ENCODE peak calls at places on chromosomes 6 and 20, in seven cellular contexts. One of them, this sample, is unnamed.

GRCh38 chr20:37690626-37691369 is 3.0 kb upstream of the CTNNBL1 start:
- DNase-seq in lower lobe of right lung: no peak
- DNase-seq in tibial nerve: no peak
- DNase-seq in GM23338: no peak
- DNase-seq in CD8-positive, alpha-beta T cell: no peak
- DNase-seq in tibial artery: no peak
- DNase-seq in left lung: no peak
- DNase-seq in this sample: no peak

GRCh38 chr6:167568407-167569024 is 243.6 kb downstream of the TTLL2 start:
- DNase-seq in lower lobe of right lung: no peak
- DNase-seq in tibial nerve: no peak
- DNase-seq in GM23338: no peak
- DNase-seq in CD8-positive, alpha-beta T cell: no peak
- DNase-seq in tibial artery: no peak
- DNase-seq in left lung: no peak
- DNase-seq in this sample: no peak

GRCh38 chr20:50085481-50086365 is 27.2 kb downstream of the UBE2V1 start:
- DNase-seq in lower lobe of right lung: peak
- DNase-seq in tibial nerve: peak
- DNase-seq in GM23338: peak
- DNase-seq in CD8-positive, alpha-beta T cell: peak
- DNase-seq in tibial artery: peak
- DNase-seq in left lung: peak
- DNase-seq in this sample: peak

GRCh38 chr6:142207265-142207877 is 60.3 kb downstream of the VTA1 start:
- DNase-seq in lower lobe of right lung: peak
- DNase-seq in tibial nerve: no peak
- DNase-seq in GM23338: peak
- DNase-seq in CD8-positive, alpha-beta T cell: peak
- DNase-seq in tibial artery: peak
- DNase-seq in left lung: no peak
- DNase-seq in this sample: peak

GRCh38 chr20:52004720-52005119 is 186.9 kb downstream of the ZFP64 start:
- DNase-seq in lower lobe of right lung: no peak
- DNase-seq in tibial nerve: no peak
- DNase-seq in GM23338: no peak
- DNase-seq in CD8-positive, alpha-beta T cell: no peak
- DNase-seq in tibial artery: no peak
- DNase-seq in left lung: no peak
- DNase-seq in this sample: no peak

GRCh38 chr6:168935628-168936010 is 318.0 kb downstream of the THBS2 start:
- DNase-seq in lower lobe of right lung: no peak
- DNase-seq in tibial nerve: no peak
- DNase-seq in GM23338: no peak
- DNase-seq in CD8-positive, alpha-beta T cell: no peak
- DNase-seq in tibial artery: no peak
- DNase-seq in left lung: no peak
- DNase-seq in this sample: no peak

GRCh38 chr6:119331676-119332286 is 17.8 kb downstream of the MAN1A1 start:
- DNase-seq in lower lobe of right lung: no peak
- DNase-seq in tibial nerve: no peak
- DNase-seq in GM23338: no peak
- DNase-seq in CD8-positive, alpha-beta T cell: no peak
- DNase-seq in tibial artery: no peak
- DNase-seq in left lung: no peak
- DNase-seq in this sample: no peak

GRCh38 chr6:107561325-107561724 is 71.4 kb downstream of the SOBP start:
- DNase-seq in lower lobe of right lung: no peak
- DNase-seq in tibial nerve: peak
- DNase-seq in GM23338: peak
- DNase-seq in CD8-positive, alpha-beta T cell: no peak
- DNase-seq in tibial artery: peak
- DNase-seq in left lung: no peak
- DNase-seq in this sample: no peak

GRCh38 chr6:164014716-164015484 is 600.4 kb downstream of the QKI start:
- DNase-seq in lower lobe of right lung: no peak
- DNase-seq in tibial nerve: no peak
- DNase-seq in GM23338: peak
- DNase-seq in CD8-positive, alpha-beta T cell: no peak
- DNase-seq in tibial artery: no peak
- DNase-seq in left lung: no peak
- DNase-seq in this sample: no peak

GRCh38 chr6:44201638-44202303 is 15.0 kb upstream of the MYMX start:
- DNase-seq in lower lobe of right lung: peak
- DNase-seq in tibial nerve: no peak
- DNase-seq in GM23338: no peak
- DNase-seq in CD8-positive, alpha-beta T cell: no peak
- DNase-seq in tibial artery: no peak
- DNase-seq in left lung: no peak
- DNase-seq in this sample: no peak

GRCh38 chr6:3232017-3232838 is 4.8 kb upstream of the TUBB2B start:
- DNase-seq in lower lobe of right lung: no peak
- DNase-seq in tibial nerve: no peak
- DNase-seq in GM23338: peak
- DNase-seq in CD8-positive, alpha-beta T cell: no peak
- DNase-seq in tibial artery: no peak
- DNase-seq in left lung: no peak
- DNase-seq in this sample: no peak

GRCh38 chr6:34730006-34730405 is 27.3 kb upstream of the SNRPC start:
- DNase-seq in lower lobe of right lung: no peak
- DNase-seq in tibial nerve: no peak
- DNase-seq in GM23338: no peak
- DNase-seq in CD8-positive, alpha-beta T cell: no peak
- DNase-seq in tibial artery: no peak
- DNase-seq in left lung: no peak
- DNase-seq in this sample: no peak

GRCh38 chr6:34726055-34726454 is 29.5 kb upstream of the ILRUN start:
- DNase-seq in lower lobe of right lung: no peak
- DNase-seq in tibial nerve: no peak
- DNase-seq in GM23338: no peak
- DNase-seq in CD8-positive, alpha-beta T cell: no peak
- DNase-seq in tibial artery: no peak
- DNase-seq in left lung: no peak
- DNase-seq in this sample: no peak

GRCh38 chr6:34736838-34737237 is 20.5 kb upstream of the SNRPC start:
- DNase-seq in lower lobe of right lung: no peak
- DNase-seq in tibial nerve: no peak
- DNase-seq in GM23338: peak
- DNase-seq in CD8-positive, alpha-beta T cell: no peak
- DNase-seq in tibial artery: no peak
- DNase-seq in left lung: no peak
- DNase-seq in this sample: no peak

GRCh38 chr6:34731393-34732060 is 25.8 kb upstream of the SNRPC start:
- DNase-seq in lower lobe of right lung: no peak
- DNase-seq in tibial nerve: no peak
- DNase-seq in GM23338: no peak
- DNase-seq in CD8-positive, alpha-beta T cell: no peak
- DNase-seq in tibial artery: no peak
- DNase-seq in left lung: no peak
- DNase-seq in this sample: no peak
- H3K27ac ChIP-seq in lower lobe of right lung: no peak
- H3K27ac ChIP-seq in tibial nerve: no peak
- H3K27ac ChIP-seq in GM23338: no peak
- H3K27ac ChIP-seq in CD8-positive, alpha-beta T cell: no peak
- H3K27ac ChIP-seq in tibial artery: no peak
- H3K27ac ChIP-seq in left lung: no peak
- H3K27ac ChIP-seq in this sample: no peak

GRCh38 chr6:26054937-26055669 is 32.1 kb upstream of the HFE start:
- DNase-seq in lower lobe of right lung: peak
- DNase-seq in tibial nerve: peak
- DNase-seq in GM23338: peak
- DNase-seq in CD8-positive, alpha-beta T cell: peak
- DNase-seq in tibial artery: peak
- DNase-seq in left lung: peak
- DNase-seq in this sample: peak

GRCh38 chr6:26056583-26057350 is 30.5 kb upstream of the HFE start:
- DNase-seq in lower lobe of right lung: no peak
- DNase-seq in tibial nerve: peak
- DNase-seq in GM23338: peak
- DNase-seq in CD8-positive, alpha-beta T cell: no peak
- DNase-seq in tibial artery: no peak
- DNase-seq in left lung: peak
- DNase-seq in this sample: peak

GRCh38 chr6:26053929-26054658 is 33.1 kb upstream of the HFE start:
- DNase-seq in lower lobe of right lung: no peak
- DNase-seq in tibial nerve: no peak
- DNase-seq in GM23338: no peak
- DNase-seq in CD8-positive, alpha-beta T cell: no peak
- DNase-seq in tibial artery: no peak
- DNase-seq in left lung: no peak
- DNase-seq in this sample: peak

GRCh38 chr6:26054659-26054936 is 32.6 kb upstream of the HFE start:
- DNase-seq in lower lobe of right lung: no peak
- DNase-seq in tibial nerve: no peak
- DNase-seq in GM23338: no peak
- DNase-seq in CD8-positive, alpha-beta T cell: no peak
- DNase-seq in tibial artery: no peak
- DNase-seq in left lung: no peak
- DNase-seq in this sample: no peak

GRCh38 chr6:26055670-26056582 is 31.3 kb upstream of the HFE start:
- DNase-seq in lower lobe of right lung: peak
- DNase-seq in tibial nerve: peak
- DNase-seq in GM23338: peak
- DNase-seq in CD8-positive, alpha-beta T cell: peak
- DNase-seq in tibial artery: peak
- DNase-seq in left lung: peak
- DNase-seq in this sample: peak
- TF ChIP-seq CTCF in lower lobe of right lung: no peak
- TF ChIP-seq CTCF in tibial nerve: peak
- TF ChIP-seq CTCF in GM23338: no peak
- TF ChIP-seq CTCF in CD8-positive, alpha-beta T cell: no peak
- TF ChIP-seq CTCF in tibial artery: no peak
- TF ChIP-seq CTCF in left lung: no peak
- TF ChIP-seq CTCF in this sample: no peak

GRCh38 chr6:108650325-108650724 is 89.6 kb downstream of the FOXO3 start:
- DNase-seq in lower lobe of right lung: no peak
- DNase-seq in tibial nerve: no peak
- DNase-seq in GM23338: no peak
- DNase-seq in CD8-positive, alpha-beta T cell: no peak
- DNase-seq in tibial artery: no peak
- DNase-seq in left lung: no peak
- DNase-seq in this sample: no peak

GRCh38 chr6:108652375-108652774 is 91.7 kb downstream of the FOXO3 start:
- DNase-seq in lower lobe of right lung: no peak
- DNase-seq in tibial nerve: no peak
- DNase-seq in GM23338: no peak
- DNase-seq in CD8-positive, alpha-beta T cell: no peak
- DNase-seq in tibial artery: no peak
- DNase-seq in left lung: no peak
- DNase-seq in this sample: no peak

GRCh38 chr6:108651287-108651686 is 90.6 kb downstream of the FOXO3 start:
- DNase-seq in lower lobe of right lung: no peak
- DNase-seq in tibial nerve: no peak
- DNase-seq in GM23338: no peak
- DNase-seq in CD8-positive, alpha-beta T cell: no peak
- DNase-seq in tibial artery: no peak
- DNase-seq in left lung: no peak
- DNase-seq in this sample: no peak

GRCh38 chr6:108651781-108652227 is 91.1 kb downstream of the FOXO3 start:
- DNase-seq in lower lobe of right lung: no peak
- DNase-seq in tibial nerve: no peak
- DNase-seq in GM23338: no peak
- DNase-seq in CD8-positive, alpha-beta T cell: no peak
- DNase-seq in tibial artery: peak
- DNase-seq in left lung: no peak
- DNase-seq in this sample: no peak

DNA sequence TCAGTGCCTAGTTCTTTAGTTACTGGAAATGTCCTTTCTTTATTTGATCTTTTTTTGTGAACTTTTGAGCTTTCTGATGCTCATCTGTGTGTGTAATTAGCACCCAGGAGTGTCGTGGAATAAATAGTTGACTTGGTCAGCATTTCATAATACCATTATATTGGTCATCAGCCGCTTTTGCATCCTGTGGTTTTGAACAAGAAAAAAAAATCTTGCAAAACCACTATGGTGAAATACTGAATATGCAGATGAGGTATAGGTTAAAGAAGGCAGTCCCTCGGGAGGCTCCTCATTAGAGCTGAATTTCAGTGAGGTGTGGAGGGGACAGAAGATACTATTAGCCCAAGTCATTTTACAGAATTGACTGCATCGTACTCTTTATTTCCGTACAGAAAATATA is 90.1 kb downstream of the FOXO3 start:
- DNase-seq in lower lobe of right lung: no peak
- DNase-seq in tibial nerve: no peak
- DNase-seq in GM23338: no peak
- DNase-seq in CD8-positive, alpha-beta T cell: no peak
- DNase-seq in tibial artery: no peak
- DNase-seq in left lung: no peak
- DNase-seq in this sample: no peak
- H3K27ac ChIP-seq in lower lobe of right lung: peak
- H3K27ac ChIP-seq in tibial nerve: peak
- H3K27ac ChIP-seq in GM23338: no peak
- H3K27ac ChIP-seq in CD8-positive, alpha-beta T cell: no peak
- H3K27ac ChIP-seq in tibial artery: peak
- H3K27ac ChIP-seq in left lung: peak
- H3K27ac ChIP-seq in this sample: no peak

GRCh38 chr20:23163562-23163961 is 77.4 kb upstream of the CD93 start:
- DNase-seq in lower lobe of right lung: no peak
- DNase-seq in tibial nerve: peak
- DNase-seq in GM23338: no peak
- DNase-seq in CD8-positive, alpha-beta T cell: no peak
- DNase-seq in tibial artery: peak
- DNase-seq in left lung: no peak
- DNase-seq in this sample: no peak
- TF ChIP-seq CTCF in lower lobe of right lung: no peak
- TF ChIP-seq CTCF in tibial nerve: no peak
- TF ChIP-seq CTCF in GM23338: no peak
- TF ChIP-seq CTCF in CD8-positive, alpha-beta T cell: no peak
- TF ChIP-seq CTCF in tibial artery: no peak
- TF ChIP-seq CTCF in left lung: no peak
- TF ChIP-seq CTCF in this sample: no peak